ENCODE peak calls at places on chromosomes 16 and 17, in six cellular contexts. X is epithelial cell of esophagus, W is transverse colon, N is tibial nerve, V is AG10803, T is fibroblast of villous mesenchyme. H is an unnamed sample.

GRCh38 chr17:9334536-9335446 is 240.8 kb downstream of the STX8 start:
- DNase-seq in V (no peak), X (peak), T (no peak), N (no peak), W (no peak), H (no peak)

GRCh38 chr17:63337579-63337978 is 108.5 kb downstream of the CYB561 start:
- DNase-seq in W (no peak), T (no peak), V (no peak), N (no peak), X (peak), H (no peak)

GRCh38 chr16:15032547-15033308 is 23.1 kb downstream of the NTAN1 start:
- DNase-seq in W (peak), X (no peak), V (no peak), T (no peak), N (no peak), H (peak)

GRCh38 chr16:9012330-9012729 is 48.6 kb upstream of the USP7 start:
- DNase-seq in T (no peak), N (no peak), V (no peak), X (no peak), W (no peak), H (no peak)

GRCh38 chr16:10252155-10252554 is 69.9 kb upstream of the GRIN2A start:
- DNase-seq in W (no peak), T (no peak), X (no peak), N (no peak), V (no peak), H (no peak)

GRCh38 chr17:40699880-40700279 is 3.7 kb downstream of the KRT24 start:
- DNase-seq in X (no peak), N (peak), W (no peak), V (no peak), T (no peak), H (no peak)

GRCh38 chr17:2635241-2635640 is 41.8 kb downstream of the PAFAH1B1 start:
- DNase-seq in N (no peak), X (no peak), W (no peak), V (no peak), T (no peak), H (no peak)

GRCh38 chr16:73735018-73735417 is 561.6 kb upstream of the PSMD7 start:
- DNase-seq in V (peak), X (peak), N (no peak), W (no peak), T (peak), H (peak)

GRCh38 chr16:28163699-28164584 is 47.8 kb downstream of the XPO6 start:
- DNase-seq in V (peak), W (no peak), T (peak), X (peak), N (no peak), H (peak)

GRCh38 chr16:84436196-84436595 is 67.9 kb downstream of the ATP2C2 start:
- DNase-seq in N (no peak), W (no peak), T (no peak), X (no peak), V (no peak), H (no peak)

GRCh38 chr17:39196820-39197331 is 593 bp downstream of the CACNB1 start:
- DNase-seq in W (peak), N (no peak), T (no peak), X (no peak), V (peak), H (no peak)

GRCh38 chr17:58333396-58334207 is 5.0 kb upstream of the TSPOAP1 start:
- DNase-seq in W (no peak), X (no peak), T (no peak), N (no peak), V (no peak), H (no peak)

GRCh38 chr16:81446318-81447275 is 2.0 kb downstream of the CMIP start:
- DNase-seq in W (peak), V (peak), T (no peak), X (peak), N (no peak), H (no peak)

GRCh38 chr16:85459529-85460251 is 153.4 kb upstream of the GSE1 start:
- DNase-seq in N (peak), X (no peak), T (peak), W (peak), V (no peak), H (no peak)

GRCh38 chr17:71247455-71248015 is 873.3 kb upstream of the SOX9 start:
- DNase-seq in V (peak), X (peak), N (no peak), T (no peak), W (no peak), H (no peak)

GRCh38 chr17:57121308-57122042 is 36.4 kb downstream of the AKAP1 start:
- DNase-seq in T (peak), X (peak), W (no peak), N (peak), V (peak), H (peak)

GRCh38 chr16:80656731-80657150 is 115.9 kb downstream of the DYNLRB2 start:
- DNase-seq in V (peak), W (no peak), X (no peak), N (no peak), T (peak), H (no peak)

GRCh38 chr16:89202422-89203215 is 2.3 kb upstream of the SLC22A31 start:
- DNase-seq in W (no peak), X (no peak), N (no peak), V (no peak), T (no peak), H (no peak)

GRCh38 chr17:7019839-7020519 is 2.9 kb upstream of the BCL6B start:
- DNase-seq in W (peak), N (no peak), V (peak), T (peak), X (no peak), H (peak)

GRCh38 chr17:7016886-7017826 is 4.7 kb downstream of the RNASEK start:
- DNase-seq in N (no peak), T (no peak), X (no peak), W (no peak), V (no peak), H (no peak)

GRCh38 chr17:7017827-7018200 is 5.0 kb upstream of the BCL6B start:
- DNase-seq in X (no peak), V (no peak), W (no peak), T (no peak), N (no peak), H (no peak)

GRCh38 chr17:7019406-7019805 is 3.4 kb upstream of the BCL6B start:
- DNase-seq in X (no peak), V (no peak), T (no peak), W (no peak), N (no peak), H (no peak)

GRCh38 chr17:7018331-7018964 is 4.4 kb upstream of the BCL6B start:
- DNase-seq in W (peak), X (no peak), N (peak), T (no peak), V (peak), H (no peak)
- H3K4me3 ChIP-seq in W (peak), X (no peak), N (peak), T (no peak), V (peak), H (no peak)

GRCh38 chr17:54662978-54663876 is 237.4 kb upstream of the TOM1L1 start:
- DNase-seq in N (no peak), V (no peak), W (no peak), T (no peak), X (no peak), H (no peak)
- TF ChIP-seq CTCF in N (no peak), V (no peak), W (no peak), T (no peak), X (no peak), H (no peak)

GRCh38 chr17:28811594-28812135 is 30.9 kb downstream of the FAM222B start:
- DNase-seq in X (peak), N (no peak), T (peak), W (peak), V (peak), H (peak)

GRCh38 chr17:28807925-28808641 is 34.5 kb downstream of the FAM222B start:
- DNase-seq in N (peak), W (no peak), T (peak), X (peak), V (peak), H (peak)

GRCh38 chr17:28812136-28812979 is 30.2 kb downstream of the FAM222B start:
- DNase-seq in T (peak), X (peak), W (peak), N (peak), V (peak), H (peak)

GRCh38 chr17:28812980-28813377 is 29.6 kb downstream of the FAM222B start:
- DNase-seq in N (no peak), W (no peak), X (no peak), V (peak), T (no peak), H (peak)

GRCh38 chr17:28810437-28810836 is 32.2 kb downstream of the FAM222B start:
- DNase-seq in X (peak), W (no peak), N (no peak), V (no peak), T (no peak), H (no peak)
- H3K4me3 ChIP-seq in X (peak), W (no peak), N (no peak), V (no peak), T (no peak), H (no peak)

GRCh38 chr16:51813609-51814008 is 662.5 kb upstream of the SALL1 start:
- DNase-seq in W (no peak), N (no peak), X (no peak), V (no peak), T (no peak), H (no peak)
- TF ChIP-seq CTCF in W (no peak), N (no peak), X (peak), V (no peak), T (peak), H (peak)

GRCh38 chr17:54867634-54868033 is 33.0 kb upstream of the TOM1L1 start:
- DNase-seq in X (peak), T (no peak), W (no peak), N (no peak), V (no peak), H (no peak)

GRCh38 chr17:54861469-54861983 is 39.1 kb upstream of the TOM1L1 start:
- DNase-seq in W (no peak), X (no peak), N (no peak), V (no peak), T (no peak), H (no peak)

GRCh38 chr17:54860617-54861468 is 39.8 kb upstream of the TOM1L1 start:
- DNase-seq in X (no peak), T (no peak), V (no peak), N (no peak), W (no peak), H (no peak)

GRCh38 chr17:54864070-54864469 is 36.6 kb upstream of the TOM1L1 start:
- DNase-seq in V (no peak), W (no peak), T (no peak), X (no peak), N (no peak), H (no peak)

GRCh38 chr17:54864636-54865420 is 35.8 kb upstream of the TOM1L1 start:
- DNase-seq in V (no peak), N (no peak), X (no peak), W (no peak), T (no peak), H (no peak)
- H3K4me3 ChIP-seq in V (no peak), N (no peak), X (no peak), W (no peak), T (no peak), H (no peak)

GRCh38 chr17:42548070-42548837 is 4.5 kb upstream of the HSD17B1 start:
- DNase-seq in X (peak), T (peak), N (no peak), V (no peak), W (peak), H (peak)
- TF ChIP-seq CTCF in X (peak), T (peak), N (no peak), V (no peak), W (peak), H (peak)

DNA sequence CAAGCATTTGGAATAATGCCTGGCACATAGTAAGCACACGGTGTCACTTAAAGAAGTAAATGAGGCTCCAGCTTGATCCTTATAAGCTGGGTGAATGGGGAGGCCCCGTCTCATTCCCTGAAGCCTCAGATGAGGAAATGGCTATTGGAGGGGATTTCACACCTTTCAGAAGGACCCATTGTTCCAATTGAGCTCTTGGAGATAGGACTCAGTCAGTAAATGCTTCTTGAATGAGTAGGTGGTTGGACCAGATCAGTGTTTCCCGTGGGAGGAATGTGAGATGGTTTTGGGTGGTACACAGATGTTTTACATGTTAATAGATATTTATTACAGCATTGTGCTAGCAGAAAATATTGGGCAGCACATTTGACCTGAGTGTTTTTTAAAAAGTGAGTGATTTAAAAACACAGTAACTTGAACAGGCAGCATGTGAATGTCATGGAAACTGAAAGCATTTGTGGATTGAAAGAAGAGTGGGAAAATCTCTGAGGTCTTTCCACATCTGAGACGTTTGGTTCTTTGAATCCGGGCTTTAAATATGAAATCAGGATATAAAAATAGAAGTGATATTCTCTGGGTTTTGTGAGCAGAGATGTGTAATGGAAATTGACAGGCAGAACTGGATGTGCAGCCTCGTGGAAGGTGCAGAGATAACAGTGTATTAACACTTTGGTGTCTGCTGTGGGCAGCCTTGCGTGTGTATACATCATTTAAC is 36.4 kb upstream of the ARHGAP17 start:
- DNase-seq in X (peak), N (no peak), T (peak), W (no peak), V (peak), H (peak)
- H3K4me3 ChIP-seq in X (no peak), N (peak), T (no peak), W (no peak), V (no peak), H (no peak)

DNA sequence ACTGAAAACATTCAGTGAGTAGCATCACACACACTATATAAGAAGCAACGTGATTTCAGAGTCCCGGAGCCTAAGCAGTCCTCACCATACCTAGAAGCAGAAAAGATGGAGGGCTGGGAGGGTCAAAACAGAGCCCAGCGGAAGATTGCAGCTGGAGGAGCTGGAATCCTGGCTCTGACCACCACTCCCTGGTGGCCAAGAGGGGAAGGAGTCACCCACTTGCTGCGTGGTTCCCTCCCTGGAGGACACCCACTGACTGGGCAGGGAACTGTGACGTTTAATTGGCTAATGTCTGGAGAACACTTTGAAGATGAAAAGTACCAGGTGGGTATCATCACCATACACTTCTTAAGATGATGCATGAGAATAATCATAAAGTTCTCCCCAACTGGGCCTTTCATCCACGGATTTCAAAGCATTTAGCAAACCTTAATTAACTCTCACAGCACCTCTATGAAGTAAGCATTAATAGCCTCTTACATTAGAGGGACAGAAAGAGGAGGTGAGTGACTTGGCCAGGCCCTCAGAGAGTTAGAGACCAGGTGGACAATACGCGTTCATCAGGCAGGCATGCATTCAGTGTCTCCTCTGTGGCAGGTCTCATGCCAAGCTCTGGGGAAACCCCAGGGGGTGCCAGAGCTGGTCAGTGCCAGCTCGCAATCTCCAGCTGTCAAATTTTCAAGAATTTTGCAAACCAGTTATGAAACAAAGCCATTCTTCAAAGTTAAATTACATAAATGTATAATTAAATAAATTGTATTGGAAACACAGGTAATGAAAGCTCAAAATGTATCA is 137.9 kb downstream of the AXIN2 start:
- DNase-seq in W (no peak), V (no peak), T (no peak), N (no peak), X (no peak), H (no peak)
- TF ChIP-seq CTCF in W (no peak), V (no peak), T (peak), N (no peak), X (no peak), H (peak)

GRCh38 chr16:4094138-4094773 is 22.0 kb downstream of the ADCY9 start:
- DNase-seq in W (no peak), V (no peak), X (no peak), N (no peak), T (no peak), H (no peak)
- H3K4me3 ChIP-seq in W (no peak), V (no peak), X (no peak), N (no peak), T (no peak), H (no peak)

GRCh38 chr17:78449983-78450382 is 71.5 kb downstream of the PGS1 start:
- DNase-seq in N (no peak), W (no peak), T (no peak), V (no peak), X (no peak), H (no peak)

GRCh38 chr17:78446833-78447232 is 68.4 kb downstream of the PGS1 start:
- DNase-seq in T (no peak), V (no peak), W (no peak), N (no peak), X (no peak), H (no peak)

GRCh38 chr17:78444392-78444791 is 65.9 kb downstream of the PGS1 start:
- DNase-seq in W (no peak), N (no peak), T (no peak), V (no peak), X (no peak), H (no peak)

GRCh38 chr17:78450696-78451344 is 72.4 kb downstream of the PGS1 start:
- DNase-seq in V (no peak), T (no peak), X (no peak), W (no peak), N (no peak), H (no peak)

DNA sequence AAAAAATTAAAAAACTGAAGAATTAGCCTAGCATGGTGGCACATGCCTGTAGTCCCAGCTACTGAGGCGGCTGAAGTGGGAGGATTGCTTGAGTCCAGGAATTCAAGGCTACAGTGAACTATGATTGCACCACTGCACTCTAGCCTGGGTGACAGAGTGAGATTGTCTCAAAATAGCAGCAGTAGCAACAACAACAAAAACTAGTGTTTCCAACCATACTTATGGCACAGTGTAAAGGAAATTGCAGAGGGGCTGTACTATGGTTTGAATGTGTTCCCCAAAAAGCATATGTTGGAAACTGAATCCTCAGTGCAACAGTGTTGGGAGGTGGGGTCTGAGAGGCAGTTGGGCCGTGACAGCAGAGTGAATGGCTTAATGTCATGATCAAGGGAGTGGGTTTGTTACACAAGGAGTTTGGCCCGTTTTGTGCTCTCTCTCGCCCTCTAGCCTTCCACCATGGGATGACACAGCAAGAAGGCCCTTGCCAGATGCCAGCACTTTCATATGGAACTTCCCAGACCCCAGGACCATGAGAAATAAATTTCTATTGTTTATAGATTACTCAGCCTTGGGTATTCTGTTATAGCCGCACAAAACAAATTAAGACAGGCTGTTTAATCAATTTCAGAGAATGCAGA is 70.0 kb downstream of the PGS1 start:
- DNase-seq in N (no peak), V (no peak), X (no peak), T (no peak), W (no peak), H (no peak)
- TF ChIP-seq CTCF in N (no peak), V (peak), X (no peak), T (peak), W (no peak), H (peak)